ENCODE peak calls at places on chromosome X, in ten cellular contexts. One of them, this sample, is unnamed.

GRCh38 chrX:33330798-33331197 is 119.4 kb upstream of the DMD start:
- DNase-seq in tibial artery: no peak
- DNase-seq in HFFc6: no peak
- DNase-seq in dorsolateral prefrontal cortex: no peak
- DNase-seq in cardiac muscle cell: no peak
- DNase-seq in GM13977: no peak
- DNase-seq in AG09309: no peak
- DNase-seq in GM20000: no peak
- DNase-seq in upper lobe of right lung: no peak
- DNase-seq in PC-3: no peak
- DNase-seq in this sample: no peak

GRCh38 chrX:153820601-153821000 is 9.7 kb downstream of the PDZD4 start:
- DNase-seq in tibial artery: no peak
- DNase-seq in HFFc6: no peak
- DNase-seq in dorsolateral prefrontal cortex: no peak
- DNase-seq in cardiac muscle cell: no peak
- DNase-seq in GM13977: no peak
- DNase-seq in AG09309: no peak
- DNase-seq in GM20000: no peak
- DNase-seq in upper lobe of right lung: no peak
- DNase-seq in PC-3: no peak
- DNase-seq in this sample: no peak

GRCh38 chrX:18927558-18927957 is 56.4 kb downstream of the PHKA2 start:
- DNase-seq in tibial artery: no peak
- DNase-seq in HFFc6: no peak
- DNase-seq in dorsolateral prefrontal cortex: no peak
- DNase-seq in cardiac muscle cell: no peak
- DNase-seq in GM13977: no peak
- DNase-seq in AG09309: no peak
- DNase-seq in GM20000: no peak
- DNase-seq in upper lobe of right lung: no peak
- DNase-seq in PC-3: no peak
- DNase-seq in this sample: no peak

GRCh38 chrX:141838016-141838415 is at the start of gene MAGEC3:
- DNase-seq in tibial artery: no peak
- DNase-seq in HFFc6: no peak
- DNase-seq in dorsolateral prefrontal cortex: no peak
- DNase-seq in cardiac muscle cell: no peak
- DNase-seq in GM13977: no peak
- DNase-seq in AG09309: no peak
- DNase-seq in GM20000: no peak
- DNase-seq in upper lobe of right lung: no peak
- DNase-seq in PC-3: no peak
- DNase-seq in this sample: no peak

GRCh38 chrX:132023896-132024386 is 839 bp downstream of the STK26 start:
- DNase-seq in tibial artery: no peak
- DNase-seq in HFFc6: no peak
- DNase-seq in dorsolateral prefrontal cortex: no peak
- DNase-seq in cardiac muscle cell: peak; percentile 68
- DNase-seq in GM13977: peak; percentile 55
- DNase-seq in AG09309: no peak
- DNase-seq in GM20000: peak; percentile 25
- DNase-seq in upper lobe of right lung: peak; percentile 69
- DNase-seq in PC-3: peak; percentile 31
- DNase-seq in this sample: no peak

GRCh38 chrX:40007136-40007535 is 90.6 kb downstream of the BCOR start:
- DNase-seq in tibial artery: no peak
- DNase-seq in HFFc6: no peak
- DNase-seq in dorsolateral prefrontal cortex: no peak
- DNase-seq in cardiac muscle cell: no peak
- DNase-seq in GM13977: no peak
- DNase-seq in AG09309: no peak
- DNase-seq in GM20000: no peak
- DNase-seq in upper lobe of right lung: no peak
- DNase-seq in PC-3: no peak
- DNase-seq in this sample: no peak

GRCh38 chrX:1443496-1444075 is 9.1 kb downstream of the ASMTL start:
- DNase-seq in tibial artery: peak; percentile 48
- DNase-seq in HFFc6: no peak
- DNase-seq in dorsolateral prefrontal cortex: peak; percentile 23
- DNase-seq in cardiac muscle cell: no peak
- DNase-seq in GM13977: no peak
- DNase-seq in AG09309: no peak
- DNase-seq in GM20000: no peak
- DNase-seq in upper lobe of right lung: peak; percentile 40
- DNase-seq in PC-3: no peak
- DNase-seq in this sample: no peak

GRCh38 chrX:19579485-19579884 is 64.2 kb upstream of the MAP3K15 start:
- DNase-seq in tibial artery: no peak
- DNase-seq in HFFc6: peak; percentile 55
- DNase-seq in dorsolateral prefrontal cortex: no peak
- DNase-seq in cardiac muscle cell: no peak
- DNase-seq in GM13977: no peak
- DNase-seq in AG09309: peak; percentile 13
- DNase-seq in GM20000: no peak
- DNase-seq in upper lobe of right lung: no peak
- DNase-seq in PC-3: peak; percentile 21
- DNase-seq in this sample: no peak

GRCh38 chrX:17732138-17732783 is 5.0 kb upstream of the SCML1 start:
- DNase-seq in tibial artery: no peak
- DNase-seq in HFFc6: no peak
- DNase-seq in dorsolateral prefrontal cortex: no peak
- DNase-seq in cardiac muscle cell: no peak
- DNase-seq in GM13977: no peak
- DNase-seq in AG09309: no peak
- DNase-seq in GM20000: no peak
- DNase-seq in upper lobe of right lung: no peak
- DNase-seq in PC-3: no peak
- DNase-seq in this sample: no peak

GRCh38 chrX:84709987-84710386 is 207.7 kb upstream of the HDX start:
- DNase-seq in tibial artery: no peak
- DNase-seq in HFFc6: no peak
- DNase-seq in dorsolateral prefrontal cortex: no peak
- DNase-seq in cardiac muscle cell: no peak
- DNase-seq in GM13977: no peak
- DNase-seq in AG09309: no peak
- DNase-seq in GM20000: no peak
- DNase-seq in upper lobe of right lung: no peak
- DNase-seq in PC-3: no peak
- DNase-seq in this sample: no peak

GRCh38 chrX:125289920-125290319 is 29.8 kb upstream of the TEX13C start:
- DNase-seq in tibial artery: no peak
- DNase-seq in HFFc6: no peak
- DNase-seq in dorsolateral prefrontal cortex: no peak
- DNase-seq in cardiac muscle cell: no peak
- DNase-seq in GM13977: no peak
- DNase-seq in AG09309: no peak
- DNase-seq in GM20000: no peak
- DNase-seq in upper lobe of right lung: no peak
- DNase-seq in PC-3: peak; percentile 64
- DNase-seq in this sample: no peak

GRCh38 chrX:45497290-45497689 is 296.6 kb upstream of the DIPK2B start:
- DNase-seq in tibial artery: no peak
- DNase-seq in HFFc6: peak; percentile 45
- DNase-seq in dorsolateral prefrontal cortex: no peak
- DNase-seq in cardiac muscle cell: no peak
- DNase-seq in GM13977: no peak
- DNase-seq in AG09309: no peak
- DNase-seq in GM20000: no peak
- DNase-seq in upper lobe of right lung: no peak
- DNase-seq in PC-3: no peak
- DNase-seq in this sample: no peak

GRCh38 chrX:68462653-68463052 is 29.4 kb upstream of the OPHN1 start:
- DNase-seq in tibial artery: no peak
- DNase-seq in HFFc6: peak; percentile 50
- DNase-seq in dorsolateral prefrontal cortex: no peak
- DNase-seq in cardiac muscle cell: peak; percentile 29
- DNase-seq in GM13977: no peak
- DNase-seq in AG09309: no peak
- DNase-seq in GM20000: no peak
- DNase-seq in upper lobe of right lung: no peak
- DNase-seq in PC-3: peak; percentile 57
- DNase-seq in this sample: no peak

GRCh38 chrX:153624196-153625091 is 22.6 kb upstream of the DUSP9 start:
- DNase-seq in tibial artery: peak; percentile 50
- DNase-seq in HFFc6: no peak
- DNase-seq in dorsolateral prefrontal cortex: no peak
- DNase-seq in cardiac muscle cell: no peak
- DNase-seq in GM13977: no peak
- DNase-seq in AG09309: no peak
- DNase-seq in GM20000: no peak
- DNase-seq in upper lobe of right lung: no peak
- DNase-seq in PC-3: no peak
- DNase-seq in this sample: no peak

GRCh38 chrX:7147431-7147977 is at the start of gene STS:
- DNase-seq in tibial artery: peak; percentile 71
- DNase-seq in HFFc6: no peak
- DNase-seq in dorsolateral prefrontal cortex: peak; percentile 54
- DNase-seq in cardiac muscle cell: peak; percentile 70
- DNase-seq in GM13977: peak; percentile 23
- DNase-seq in AG09309: no peak
- DNase-seq in GM20000: no peak
- DNase-seq in upper lobe of right lung: no peak
- DNase-seq in PC-3: no peak
- DNase-seq in this sample: peak; percentile 33

GRCh38 chrX:154436597-154437397 is at the start of gene GDI1:
- DNase-seq in tibial artery: peak; percentile 74
- DNase-seq in HFFc6: peak; percentile 47
- DNase-seq in dorsolateral prefrontal cortex: no peak
- DNase-seq in cardiac muscle cell: peak; percentile 61
- DNase-seq in GM13977: peak; percentile 89
- DNase-seq in AG09309: no peak
- DNase-seq in GM20000: peak; percentile 90
- DNase-seq in upper lobe of right lung: peak; percentile 82
- DNase-seq in PC-3: peak; percentile 33
- DNase-seq in this sample: no peak

GRCh38 chrX:38220024-38220935 is at the start of gene SRPX:
- DNase-seq in tibial artery: peak; percentile 73
- DNase-seq in HFFc6: peak; percentile 41
- DNase-seq in dorsolateral prefrontal cortex: no peak
- DNase-seq in cardiac muscle cell: peak; percentile 65
- DNase-seq in GM13977: peak; percentile 24
- DNase-seq in AG09309: no peak
- DNase-seq in GM20000: peak; percentile 23
- DNase-seq in upper lobe of right lung: peak; percentile 59
- DNase-seq in PC-3: peak; percentile 69
- DNase-seq in this sample: peak; percentile 14

GRCh38 chrX:54785901-54786300 is 12.2 kb downstream of the ITIH6 start:
- DNase-seq in tibial artery: no peak
- DNase-seq in HFFc6: no peak
- DNase-seq in dorsolateral prefrontal cortex: no peak
- DNase-seq in cardiac muscle cell: peak; percentile 21
- DNase-seq in GM13977: no peak
- DNase-seq in AG09309: no peak
- DNase-seq in GM20000: peak; percentile 7
- DNase-seq in upper lobe of right lung: no peak
- DNase-seq in PC-3: peak; percentile 7
- DNase-seq in this sample: no peak
- TF ChIP-seq CTCF in tibial artery: no peak
- TF ChIP-seq CTCF in HFFc6: peak; percentile 49
- TF ChIP-seq CTCF in dorsolateral prefrontal cortex: no peak
- TF ChIP-seq CTCF in cardiac muscle cell: peak; percentile 28
- TF ChIP-seq CTCF in GM13977: peak; percentile 29
- TF ChIP-seq CTCF in AG09309: peak; percentile 39
- TF ChIP-seq CTCF in GM20000: no peak
- TF ChIP-seq CTCF in upper lobe of right lung: no peak
- TF ChIP-seq CTCF in PC-3: peak; percentile 28
- TF ChIP-seq CTCF in this sample: peak; percentile 28

DNA sequence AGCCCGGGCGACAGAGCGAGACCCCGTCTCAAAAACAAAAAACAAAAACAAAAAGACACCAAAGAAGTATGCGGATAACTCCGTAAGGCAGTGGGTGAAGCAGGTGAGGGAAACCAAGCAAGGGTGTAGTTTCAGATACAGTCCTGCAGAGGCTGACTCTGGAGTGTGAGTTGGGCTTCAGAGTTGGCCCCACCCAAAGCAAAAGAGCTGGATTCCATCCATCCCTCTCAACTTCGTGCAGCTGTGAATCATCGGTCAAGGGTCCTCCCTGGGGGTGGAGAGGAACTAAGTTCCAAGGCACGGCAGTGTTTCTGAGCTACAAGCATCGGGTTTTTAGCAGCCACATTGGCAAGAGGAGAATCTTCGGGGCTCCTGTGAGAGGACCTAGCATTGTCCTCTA is 43.9 kb upstream of the FAM9A start:
- DNase-seq in tibial artery: no peak
- DNase-seq in HFFc6: peak; percentile 9
- DNase-seq in dorsolateral prefrontal cortex: no peak
- DNase-seq in cardiac muscle cell: no peak
- DNase-seq in GM13977: no peak
- DNase-seq in AG09309: no peak
- DNase-seq in GM20000: no peak
- DNase-seq in upper lobe of right lung: no peak
- DNase-seq in PC-3: peak; percentile 87
- DNase-seq in this sample: no peak
- TF ChIP-seq CTCF in tibial artery: no peak
- TF ChIP-seq CTCF in HFFc6: peak; percentile 28
- TF ChIP-seq CTCF in dorsolateral prefrontal cortex: no peak
- TF ChIP-seq CTCF in cardiac muscle cell: peak; percentile 35
- TF ChIP-seq CTCF in GM13977: no peak
- TF ChIP-seq CTCF in AG09309: peak; percentile 5
- TF ChIP-seq CTCF in GM20000: no peak
- TF ChIP-seq CTCF in upper lobe of right lung: no peak
- TF ChIP-seq CTCF in PC-3: peak; percentile 43
- TF ChIP-seq CTCF in this sample: no peak

GRCh38 chrX:29617725-29618124 is 597.6 kb upstream of the MAGEB2 start:
- DNase-seq in tibial artery: no peak
- DNase-seq in HFFc6: no peak
- DNase-seq in dorsolateral prefrontal cortex: no peak
- DNase-seq in cardiac muscle cell: no peak
- DNase-seq in GM13977: no peak
- DNase-seq in AG09309: no peak
- DNase-seq in GM20000: no peak
- DNase-seq in upper lobe of right lung: no peak
- DNase-seq in PC-3: peak; percentile 38
- DNase-seq in this sample: no peak
- TF ChIP-seq CTCF in tibial artery: no peak
- TF ChIP-seq CTCF in HFFc6: no peak
- TF ChIP-seq CTCF in dorsolateral prefrontal cortex: peak; percentile 33
- TF ChIP-seq CTCF in cardiac muscle cell: peak; percentile 17
- TF ChIP-seq CTCF in GM13977: peak; percentile 35
- TF ChIP-seq CTCF in AG09309: peak; percentile 4
- TF ChIP-seq CTCF in GM20000: no peak
- TF ChIP-seq CTCF in upper lobe of right lung: no peak
- TF ChIP-seq CTCF in PC-3: peak; percentile 62
- TF ChIP-seq CTCF in this sample: no peak

DNA sequence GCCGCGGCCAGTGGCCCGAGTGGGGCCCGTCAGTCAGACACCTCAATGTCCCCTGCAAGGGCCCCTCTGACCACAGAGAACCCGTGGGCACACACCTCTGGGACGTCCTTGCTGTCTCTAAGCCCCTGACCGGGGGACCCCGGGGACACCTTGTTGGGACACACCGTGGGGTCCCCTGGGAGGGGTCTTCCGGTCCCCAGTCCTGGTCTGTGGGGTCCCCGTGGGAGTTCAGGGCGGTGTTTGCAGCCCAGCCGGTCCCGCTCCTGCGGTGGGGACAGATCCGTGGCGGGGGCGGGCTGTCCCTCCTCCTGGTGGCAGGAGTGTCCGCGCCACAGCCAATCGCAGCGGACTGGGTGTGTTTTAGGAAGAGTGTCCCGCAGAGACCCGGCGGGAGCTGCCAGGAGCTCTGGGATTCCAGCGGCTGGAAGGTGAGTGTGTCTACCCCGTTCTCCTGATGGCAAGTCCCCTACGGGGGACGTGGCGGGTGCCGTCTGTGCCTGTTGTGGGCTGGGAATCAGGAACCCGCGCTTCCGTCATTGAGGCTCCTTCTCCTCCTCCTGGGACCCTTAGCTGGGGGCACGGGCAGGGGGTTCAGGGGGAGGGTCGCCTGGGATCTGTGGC is 5.1 kb upstream of the PLCXD1 start:
- DNase-seq in tibial artery: peak; percentile 82
- DNase-seq in HFFc6: peak; percentile 66
- DNase-seq in dorsolateral prefrontal cortex: no peak
- DNase-seq in cardiac muscle cell: peak; percentile 73
- DNase-seq in GM13977: peak; percentile 82
- DNase-seq in AG09309: no peak
- DNase-seq in GM20000: peak; percentile 88
- DNase-seq in upper lobe of right lung: peak; percentile 94
- DNase-seq in PC-3: peak; percentile 73
- DNase-seq in this sample: no peak
- TF ChIP-seq CTCF in tibial artery: peak; percentile 13
- TF ChIP-seq CTCF in HFFc6: peak; percentile 45
- TF ChIP-seq CTCF in dorsolateral prefrontal cortex: no peak
- TF ChIP-seq CTCF in cardiac muscle cell: no peak
- TF ChIP-seq CTCF in GM13977: no peak
- TF ChIP-seq CTCF in AG09309: no peak
- TF ChIP-seq CTCF in GM20000: no peak
- TF ChIP-seq CTCF in upper lobe of right lung: no peak
- TF ChIP-seq CTCF in PC-3: no peak
- TF ChIP-seq CTCF in this sample: no peak